ENCODE peak calls at places on chromosomes 4 and X, in ten cellular contexts. L, I, H, Y, X, S, D, M, T and V are unnamed samples. For H3K4me1, the result is how much of the 10 kb centered on the place peaks cover.

GRCh38 chrX:103629295-103630170 is 758 bp downstream of the TCEAL1 start:
- DNase-seq in L (peak), I (peak), H (peak), Y (peak), X (peak), S (peak), D (peak), M (no peak), T (peak), V (peak)

GRCh38 chr4:153142700-153143438 is 61.4 kb upstream of the TRIM2 start:
- DNase-seq in L (peak), I (peak), H (peak), Y (peak), X (peak), S (peak), D (peak), M (no peak), T (peak), V (peak)

GRCh38 chr4:155353923-155354540 is 22.7 kb downstream of the MAP9 start:
- DNase-seq in L (peak), I (peak), H (peak), Y (peak), X (peak), S (peak), D (peak), M (no peak), T (peak), V (peak)

GRCh38 chrX:1599791-1600405 is 8.5 kb downstream of the AKAP17A start:
- DNase-seq in L (no peak), I (no peak), H (no peak), Y (no peak), X (no peak), S (no peak), D (no peak), M (no peak), T (no peak), V (peak)

GRCh38 chrX:2690856-2691542 is at the start of gene CD99:
- DNase-seq in L (peak), I (peak), H (peak), Y (peak), X (peak), S (peak), D (peak), M (no peak), T (peak), V (peak)

GRCh38 chr4:41329361-41329760 is 72.6 kb downstream of the UCHL1 start:
- DNase-seq in L (no peak), I (no peak), H (no peak), Y (no peak), X (no peak), S (peak), D (no peak), M (no peak), T (no peak), V (no peak)

GRCh38 chrX:65674351-65674893 is 7.0 kb downstream of the MSN start:
- DNase-seq in L (no peak), I (no peak), H (peak), Y (no peak), X (no peak), S (no peak), D (no peak), M (no peak), T (peak), V (no peak)

GRCh38 chrX:130770615-130771014 is 132.4 kb downstream of the ENOX2 start:
- DNase-seq in L (no peak), I (no peak), H (peak), Y (no peak), X (no peak), S (peak), D (no peak), M (peak), T (peak), V (no peak)

GRCh38 chrX:3526749-3527148 is 180.3 kb upstream of the MXRA5 start:
- DNase-seq in L (no peak), I (no peak), H (peak), Y (no peak), X (no peak), S (peak), D (no peak), M (no peak), T (no peak), V (no peak)

GRCh38 chrX:111779582-111779981 is 96.4 kb upstream of the TRPC5OS start:
- DNase-seq in L (no peak), I (no peak), H (no peak), Y (no peak), X (no peak), S (no peak), D (no peak), M (no peak), T (no peak), V (no peak)

GRCh38 chr4:114603455-114603854 is 4.8 kb downstream of the UGT8 start:
- DNase-seq in L (no peak), I (no peak), H (no peak), Y (peak), X (no peak), S (no peak), D (no peak), M (no peak), T (no peak), V (no peak)

GRCh38 chr4:54677853-54678650 is 20.3 kb downstream of the KIT start:
- DNase-seq in L (no peak), I (no peak), H (no peak), Y (no peak), X (no peak), S (no peak), D (no peak), M (no peak), T (no peak), V (no peak)

GRCh38 chrX:11665144-11666040 is at the start of gene ARHGAP6:
- DNase-seq in L (peak), I (no peak), H (peak), Y (peak), X (peak), S (peak), D (peak), M (peak), T (no peak), V (peak)

GRCh38 chr4:124202106-124202505 is 510.4 kb downstream of the ANKRD50 start:
- DNase-seq in L (peak), I (no peak), H (peak), Y (peak), X (peak), S (peak), D (peak), M (no peak), T (no peak), V (no peak)

GRCh38 chr4:17781072-17781830 is at the start of gene FAM184B:
- DNase-seq in L (no peak), I (no peak), H (peak), Y (peak), X (no peak), S (peak), D (no peak), M (no peak), T (no peak), V (no peak)

GRCh38 chr4:56575820-56576429 is 70.3 kb downstream of the ARL9 start:
- DNase-seq in L (no peak), I (no peak), H (peak), Y (peak), X (no peak), S (peak), D (no peak), M (no peak), T (peak), V (no peak)

GRCh38 chr4:180840142-180840541 is 1403.1 kb upstream of the TENM3 start:
- DNase-seq in L (no peak), I (no peak), H (no peak), Y (peak), X (no peak), S (no peak), D (no peak), M (no peak), T (no peak), V (no peak)

GRCh38 chr4:24988776-24989175 is 42.0 kb downstream of the LGI2 start:
- DNase-seq in L (no peak), I (no peak), H (peak), Y (peak), X (no peak), S (peak), D (peak), M (no peak), T (no peak), V (no peak)

GRCh38 chr4:169724251-169724650 is 33.5 kb downstream of the HPF1 start:
- DNase-seq in L (no peak), I (no peak), H (peak), Y (peak), X (no peak), S (peak), D (no peak), M (no peak), T (no peak), V (no peak)

GRCh38 chr4:82774711-82775171 is 23.9 kb downstream of the SCD5 start:
- DNase-seq in L (no peak), I (no peak), H (peak), Y (peak), X (peak), S (no peak), D (no peak), M (no peak), T (no peak), V (no peak)

GRCh38 chrX:22095306-22095705 is 63.2 kb downstream of the PHEX start:
- DNase-seq in L (peak), I (no peak), H (peak), Y (no peak), X (peak), S (peak), D (peak), M (no peak), T (no peak), V (no peak)

DNA sequence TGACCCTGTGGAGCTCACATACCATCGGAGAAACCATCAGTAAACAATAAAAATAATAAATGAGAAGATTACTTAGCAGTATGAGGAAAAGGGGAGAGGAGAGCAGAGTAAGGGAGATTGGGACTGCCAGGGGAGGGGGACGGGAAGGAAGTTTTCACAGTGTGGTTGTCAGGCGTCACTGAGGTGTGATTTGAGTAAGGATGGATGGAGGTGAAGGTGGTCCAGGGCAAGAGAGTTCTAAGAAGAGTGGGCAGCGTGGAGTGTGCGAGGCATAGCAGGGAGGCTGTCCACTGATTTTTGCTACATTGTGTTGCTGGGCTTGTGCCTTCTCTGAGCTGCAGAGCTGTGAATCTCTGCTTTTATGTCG is 119.1 kb downstream of the HPGD start:
- DNase-seq in L (no peak), I (no peak), H (no peak), Y (no peak), X (no peak), S (no peak), D (no peak), M (no peak), T (no peak), V (no peak)
- H3K4me1 ChIP-seq in L (under half), I (under half), H (under half), Y (under half), X (under half), S (under half), D (under half), M (under half), T (under half), V (under half)

GRCh38 chr4:1409806-1410425 is 3.7 kb upstream of the NKX1-1 start:
- DNase-seq in L (no peak), I (peak), H (no peak), Y (no peak), X (no peak), S (no peak), D (no peak), M (no peak), T (no peak), V (peak)
- H3K4me1 ChIP-seq in L (under half), I (under half), H (under half), Y (under half), X (under half), S (under half), D (under half), M (under half), T (under half), V (under half)

DNA sequence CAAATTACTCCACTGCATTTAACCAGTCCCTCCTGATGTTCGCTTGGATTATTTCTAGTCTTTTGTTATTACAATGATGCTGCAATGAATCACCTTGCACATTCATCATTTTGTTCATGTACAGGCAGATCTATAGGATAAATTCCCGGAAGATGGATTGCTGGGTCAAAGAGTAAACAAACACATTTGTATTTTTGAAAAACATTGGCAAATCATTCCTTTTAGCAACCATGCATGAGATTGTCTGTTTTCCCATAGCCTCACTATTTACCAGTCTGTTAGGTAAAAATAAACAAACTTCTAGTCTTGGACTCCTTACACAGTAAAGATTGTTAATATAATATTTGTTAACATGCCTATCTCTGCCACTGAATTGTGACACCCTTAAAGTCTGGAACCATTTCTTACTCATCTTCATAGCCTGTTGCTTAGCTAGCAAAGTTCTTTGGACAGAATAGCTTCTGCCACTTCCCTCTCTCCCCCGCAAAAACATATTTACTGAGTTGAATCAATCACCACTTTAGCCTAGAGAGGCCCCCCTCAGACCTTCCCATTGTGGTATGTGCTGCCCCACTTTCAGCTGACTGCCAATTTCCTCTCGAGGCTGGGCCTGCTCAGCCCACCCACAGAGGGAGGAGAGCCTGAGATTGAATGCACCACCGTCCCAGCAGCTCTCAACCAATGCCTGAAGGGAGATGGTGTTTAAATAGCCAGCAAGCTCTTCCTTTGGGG is 108.4 kb upstream of the ATXN3L start:
- DNase-seq in L (no peak), I (no peak), H (peak), Y (peak), X (no peak), S (peak), D (no peak), M (peak), T (no peak), V (no peak)
- H3K4me1 ChIP-seq in L (under half), I (under half), H (under half), Y (under half), X (under half), S (under half), D (under half), M (under half), T (under half), V (under half)

GRCh38 chr4:101259876-101260275 is 87.5 kb downstream of the PPP3CA start:
- DNase-seq in L (no peak), I (no peak), H (peak), Y (no peak), X (no peak), S (no peak), D (no peak), M (peak), T (no peak), V (no peak)

GRCh38 chr4:101252721-101253120 is 94.6 kb downstream of the PPP3CA start:
- DNase-seq in L (no peak), I (no peak), H (peak), Y (peak), X (peak), S (peak), D (no peak), M (no peak), T (no peak), V (no peak)

GRCh38 chr4:101258782-101259353 is 88.5 kb downstream of the PPP3CA start:
- DNase-seq in L (no peak), I (no peak), H (no peak), Y (peak), X (no peak), S (no peak), D (no peak), M (no peak), T (peak), V (no peak)

GRCh38 chr4:101254776-101255175 is 92.5 kb downstream of the PPP3CA start:
- DNase-seq in L (no peak), I (no peak), H (no peak), Y (no peak), X (no peak), S (no peak), D (no peak), M (no peak), T (no peak), V (no peak)

GRCh38 chr4:101256222-101256621 is 91.1 kb downstream of the PPP3CA start:
- DNase-seq in L (peak), I (peak), H (no peak), Y (no peak), X (no peak), S (no peak), D (peak), M (no peak), T (no peak), V (no peak)
- H3K4me1 ChIP-seq in L (under half), I (half or more), H (under half), Y (under half), X (under half), S (under half), D (under half), M (under half), T (under half), V (under half)

GRCh38 chr4:37737456-37737855 is 51.3 kb upstream of the RELL1 start:
- DNase-seq in L (no peak), I (no peak), H (peak), Y (no peak), X (no peak), S (peak), D (no peak), M (peak), T (no peak), V (no peak)

GRCh38 chr4:37734989-37735388 is 48.8 kb upstream of the RELL1 start:
- DNase-seq in L (no peak), I (no peak), H (no peak), Y (no peak), X (no peak), S (no peak), D (no peak), M (no peak), T (no peak), V (no peak)

GRCh38 chr4:37733230-37733904 is 47.2 kb upstream of the RELL1 start:
- DNase-seq in L (no peak), I (no peak), H (no peak), Y (no peak), X (no peak), S (no peak), D (no peak), M (no peak), T (no peak), V (no peak)

GRCh38 chr4:37732787-37733186 is 46.6 kb upstream of the RELL1 start:
- DNase-seq in L (no peak), I (no peak), H (no peak), Y (no peak), X (no peak), S (no peak), D (no peak), M (no peak), T (no peak), V (no peak)

GRCh38 chr4:37735578-37735977 is 49.4 kb upstream of the RELL1 start:
- DNase-seq in L (peak), I (no peak), H (no peak), Y (no peak), X (peak), S (no peak), D (no peak), M (no peak), T (no peak), V (no peak)
- H3K4me1 ChIP-seq in L (under half), I (under half), H (under half), Y (under half), X (under half), S (under half), D (under half), M (under half), T (under half), V (under half)

GRCh38 chr4:86967798-86968197 is 33.0 kb downstream of the AFF1 start:
- DNase-seq in L (no peak), I (no peak), H (peak), Y (no peak), X (no peak), S (peak), D (no peak), M (no peak), T (no peak), V (no peak)
- H3K4me1 ChIP-seq in L (under half), I (half or more), H (under half), Y (under half), X (under half), S (under half), D (under half), M (under half), T (under half), V (half or more)

DNA sequence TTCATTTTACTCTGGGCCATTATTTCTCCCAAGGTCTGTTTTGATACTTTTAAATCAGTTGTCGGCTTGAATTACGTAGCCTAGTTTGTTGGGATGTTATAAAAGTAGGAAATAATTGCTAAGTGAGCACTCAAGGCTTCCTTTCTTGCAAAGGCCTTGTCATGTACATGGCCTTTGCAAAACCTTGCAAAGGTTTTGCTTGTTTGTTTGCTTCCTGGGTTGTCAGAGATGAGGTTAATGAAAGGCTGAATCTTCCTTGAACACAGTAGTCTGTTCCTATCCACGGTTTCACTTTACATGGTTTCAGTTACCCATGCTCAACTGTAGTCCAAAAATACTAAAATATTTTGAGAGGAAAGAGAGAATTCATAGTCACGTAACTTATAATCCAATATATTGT is 113.5 kb downstream of the NAA11 start:
- DNase-seq in L (no peak), I (no peak), H (no peak), Y (no peak), X (no peak), S (no peak), D (no peak), M (no peak), T (no peak), V (no peak)
- H3K4me1 ChIP-seq in L (under half), I (under half), H (under half), Y (under half), X (under half), S (under half), D (under half), M (under half), T (under half), V (under half)

GRCh38 chr4:148253748-148254147 is 188.5 kb downstream of the NR3C2 start:
- DNase-seq in L (no peak), I (no peak), H (no peak), Y (no peak), X (no peak), S (no peak), D (no peak), M (no peak), T (no peak), V (no peak)

GRCh38 chr4:148259841-148260240 is 182.4 kb downstream of the NR3C2 start:
- DNase-seq in L (no peak), I (no peak), H (no peak), Y (no peak), X (no peak), S (no peak), D (no peak), M (no peak), T (no peak), V (no peak)

GRCh38 chr4:148258526-148258925 is 183.7 kb downstream of the NR3C2 start:
- DNase-seq in L (no peak), I (no peak), H (no peak), Y (no peak), X (no peak), S (no peak), D (no peak), M (no peak), T (no peak), V (no peak)

GRCh38 chr4:148254818-148255366 is 187.3 kb downstream of the NR3C2 start:
- DNase-seq in L (no peak), I (no peak), H (no peak), Y (no peak), X (no peak), S (no peak), D (no peak), M (no peak), T (no peak), V (no peak)
- H3K4me1 ChIP-seq in L (under half), I (under half), H (under half), Y (under half), X (under half), S (under half), D (under half), M (under half), T (under half), V (under half)